ENCODE peak calls at places on chromosomes 16 and 17, in nine cellular contexts. E is kidney glomerular epithelial cell; S is T-cell; X is amniotic stem cell; Y is posterior cingulate gyrus; D is stimulated activated naive CD4-positive, alpha-beta T cell treated with Interleukin-2 at 50 U/mL for 16 hours; F is ureter; V is activated naive CD8-positive, alpha-beta T cell treated with anti-CD3 and anti-CD28 coated beads, Interleukin-2, amount 50 U/mL, for 24 hours; J is lower leg skin. O is an unnamed sample.

GRCh38 chr16:84181144-84181915 is 5.5 kb downstream of the TAF1C start:
- DNase-seq in E (no peak), S (no peak), X (no peak), Y (peak), D (no peak), F (no peak), V (no peak), J (no peak), O (no peak)

GRCh38 chr16:51544850-51545467 is 393.9 kb upstream of the SALL1 start:
- DNase-seq in E (no peak), S (no peak), X (no peak), Y (no peak), D (no peak), F (no peak), V (no peak), J (no peak), O (no peak)

GRCh38 chr17:78112508-78113471 is 15.8 kb downstream of the TMC6 start:
- DNase-seq in E (peak), S (peak), X (no peak), Y (peak), D (peak), F (no peak), V (peak), J (peak), O (peak)

GRCh38 chr17:80826955-80827645 is 164.5 kb upstream of the CHMP6 start:
- DNase-seq in E (peak), S (no peak), X (peak), Y (peak), D (no peak), F (no peak), V (peak), J (peak), O (peak)

GRCh38 chr16:67177743-67178699 is 5.7 kb downstream of the MATCAP1 start:
- DNase-seq in E (peak), S (peak), X (no peak), Y (peak), D (peak), F (no peak), V (peak), J (no peak), O (peak)

GRCh38 chr17:80116923-80117380 is 15.6 kb downstream of the GAA start:
- DNase-seq in E (no peak), S (no peak), X (no peak), Y (peak), D (no peak), F (no peak), V (no peak), J (no peak), O (no peak)

GRCh38 chr17:4234406-4234805 is 29.4 kb downstream of the ANKFY1 start:
- DNase-seq in E (no peak), S (no peak), X (no peak), Y (no peak), D (no peak), F (no peak), V (no peak), J (no peak), O (no peak)

GRCh38 chr17:732788-733720 is 658 bp downstream of the TLCD3A start:
- DNase-seq in E (peak), S (no peak), X (no peak), Y (peak), D (peak), F (peak), V (peak), J (no peak), O (peak)

GRCh38 chr17:48998557-48999440 is 1.6 kb downstream of the IGF2BP1 start:
- DNase-seq in E (no peak), S (no peak), X (no peak), Y (no peak), D (no peak), F (peak), V (no peak), J (peak), O (no peak)

O was measured in activated CD4-positive, alpha-beta memory T cell treated with anti-CD3 and anti-CD28 coated beads for 36 hours.